ENCODE peak calls at places on chromosomes 6 and 20, in four cellular contexts. One of them, this sample, is unnamed.
A peak's percentile ranks its signal among the peaks of the same experiment; 100 is the strongest.

GRCh38 chr20:17621229-17621968 is 51.5 kb downstream of the DSTN start:
- DNase-seq in HepG2: no peak
- DNase-seq in K562: no peak
- DNase-seq in GM12878: no peak
- DNase-seq in this sample: peak; percentile 3

GRCh38 chr20:47350691-47351545 is 5.6 kb downstream of the ZMYND8 start:
- DNase-seq in HepG2: no peak
- DNase-seq in K562: no peak
- DNase-seq in GM12878: no peak
- DNase-seq in this sample: no peak

GRCh38 chr6:149064026-149065017 is 253.2 kb upstream of the TAB2 start:
- DNase-seq in HepG2: no peak
- DNase-seq in K562: no peak
- DNase-seq in GM12878: no peak
- DNase-seq in this sample: no peak

GRCh38 chr6:84358581-84358980 is 131.1 kb upstream of the CEP162 start:
- DNase-seq in HepG2: no peak
- DNase-seq in K562: no peak
- DNase-seq in GM12878: no peak
- DNase-seq in this sample: no peak

GRCh38 chr20:53208110-53208908 is 236.2 kb downstream of the TSHZ2 start:
- DNase-seq in HepG2: no peak
- DNase-seq in K562: peak; percentile 20
- DNase-seq in GM12878: no peak
- DNase-seq in this sample: peak; percentile 17

GRCh38 chr6:2558861-2559811 is 191.6 kb downstream of the MYLK4 start:
- DNase-seq in HepG2: no peak
- DNase-seq in K562: no peak
- DNase-seq in GM12878: no peak
- DNase-seq in this sample: no peak

GRCh38 chr6:43827898-43828297 is 57.9 kb downstream of the VEGFA start:
- DNase-seq in HepG2: no peak
- DNase-seq in K562: no peak
- DNase-seq in GM12878: no peak
- DNase-seq in this sample: no peak

GRCh38 chr6:16244869-16245451 is 6.6 kb downstream of the GMPR start:
- DNase-seq in HepG2: no peak
- DNase-seq in K562: no peak
- DNase-seq in GM12878: no peak
- DNase-seq in this sample: no peak

GRCh38 chr20:56088381-56088780 is 83.1 kb upstream of the CBLN4 start:
- DNase-seq in HepG2: no peak
- DNase-seq in K562: no peak
- DNase-seq in GM12878: no peak
- DNase-seq in this sample: no peak

GRCh38 chr6:165678429-165678828 is 15.4 kb upstream of the PDE10A start:
- DNase-seq in HepG2: no peak
- DNase-seq in K562: no peak
- DNase-seq in GM12878: no peak
- DNase-seq in this sample: no peak

GRCh38 chr6:168546173-168546572 is 105.2 kb downstream of the SMOC2 start:
- DNase-seq in HepG2: no peak
- DNase-seq in K562: no peak
- DNase-seq in GM12878: no peak
- DNase-seq in this sample: no peak

GRCh38 chr6:34644716-34645115 is 51.9 kb downstream of the ILRUN start:
- DNase-seq in HepG2: no peak
- DNase-seq in K562: no peak
- DNase-seq in GM12878: no peak
- DNase-seq in this sample: no peak

GRCh38 chr6:134619789-134620188 is 301.9 kb upstream of the SGK1 start:
- DNase-seq in HepG2: no peak
- DNase-seq in K562: no peak
- DNase-seq in GM12878: no peak
- DNase-seq in this sample: no peak

GRCh38 chr6:22392711-22393110 is 95.9 kb upstream of the PRL start:
- DNase-seq in HepG2: no peak
- DNase-seq in K562: no peak
- DNase-seq in GM12878: no peak
- DNase-seq in this sample: no peak

GRCh38 chr6:53359088-53359842 is 10.5 kb upstream of the ELOVL5 start:
- DNase-seq in HepG2: peak; percentile 92
- DNase-seq in K562: peak; percentile 99
- DNase-seq in GM12878: peak; percentile 78
- DNase-seq in this sample: peak; percentile 99

GRCh38 chr6:156849806-156850205 is 72.6 kb downstream of the ARID1B start:
- DNase-seq in HepG2: no peak
- DNase-seq in K562: no peak
- DNase-seq in GM12878: no peak
- DNase-seq in this sample: no peak

GRCh38 chr20:33020278-33021161 is 10.9 kb upstream of the BPIFB6 start:
- DNase-seq in HepG2: no peak
- DNase-seq in K562: no peak
- DNase-seq in GM12878: no peak
- DNase-seq in this sample: no peak

GRCh38 chr6:105835373-105835772 is 250.8 kb upstream of the PRDM1 start:
- DNase-seq in HepG2: peak; percentile 31
- DNase-seq in K562: peak; percentile 40
- DNase-seq in GM12878: no peak
- DNase-seq in this sample: no peak

GRCh38 chr6:147508073-147508870 is at the start of gene SAMD5:
- DNase-seq in HepG2: peak; percentile 4
- DNase-seq in K562: peak; percentile 89
- DNase-seq in GM12878: no peak
- DNase-seq in this sample: peak; percentile 53

GRCh38 chr6:153511896-153512496 is 380.9 kb upstream of the RGS17 start:
- DNase-seq in HepG2: peak; percentile 29
- DNase-seq in K562: peak; percentile 32
- DNase-seq in GM12878: no peak
- DNase-seq in this sample: peak; percentile 9

GRCh38 chr6:121105461-121105860 is 228.8 kb downstream of the TBC1D32 start:
- DNase-seq in HepG2: no peak
- DNase-seq in K562: no peak
- DNase-seq in GM12878: no peak
- DNase-seq in this sample: no peak

GRCh38 chr20:14717124-14718004 is 380.0 kb upstream of the FLRT3 start:
- DNase-seq in HepG2: peak; percentile 9
- DNase-seq in K562: no peak
- DNase-seq in GM12878: no peak
- DNase-seq in this sample: no peak

GRCh38 chr6:42711930-42712329 is 10.5 kb downstream of the PRPH2 start:
- DNase-seq in HepG2: no peak
- DNase-seq in K562: no peak
- DNase-seq in GM12878: no peak
- DNase-seq in this sample: no peak

GRCh38 chr6:164763788-164764187 is 545.6 kb downstream of the C6orf118 start:
- DNase-seq in HepG2: no peak
- DNase-seq in K562: no peak
- DNase-seq in GM12878: no peak
- DNase-seq in this sample: no peak

GRCh38 chr20:21936261-21936660 is 230.8 kb downstream of the PAX1 start:
- DNase-seq in HepG2: no peak
- DNase-seq in K562: no peak
- DNase-seq in GM12878: no peak
- DNase-seq in this sample: no peak

GRCh38 chr20:60478533-60478932 is 520.3 kb downstream of the CDH26 start:
- DNase-seq in HepG2: no peak
- DNase-seq in K562: no peak
- DNase-seq in GM12878: no peak
- DNase-seq in this sample: no peak

GRCh38 chr6:123118811-123119210 is 122.8 kb downstream of the CLVS2 start:
- DNase-seq in HepG2: no peak
- DNase-seq in K562: no peak
- DNase-seq in GM12878: no peak
- DNase-seq in this sample: no peak

GRCh38 chr6:10579803-10580202 is 58.7 kb downstream of the GCNT2 start:
- DNase-seq in HepG2: no peak
- DNase-seq in K562: no peak
- DNase-seq in GM12878: no peak
- DNase-seq in this sample: no peak

GRCh38 chr6:83221302-83221701 is 28.1 kb downstream of the RWDD2A start:
- DNase-seq in HepG2: no peak
- DNase-seq in K562: no peak
- DNase-seq in GM12878: no peak
- DNase-seq in this sample: no peak

DNA sequence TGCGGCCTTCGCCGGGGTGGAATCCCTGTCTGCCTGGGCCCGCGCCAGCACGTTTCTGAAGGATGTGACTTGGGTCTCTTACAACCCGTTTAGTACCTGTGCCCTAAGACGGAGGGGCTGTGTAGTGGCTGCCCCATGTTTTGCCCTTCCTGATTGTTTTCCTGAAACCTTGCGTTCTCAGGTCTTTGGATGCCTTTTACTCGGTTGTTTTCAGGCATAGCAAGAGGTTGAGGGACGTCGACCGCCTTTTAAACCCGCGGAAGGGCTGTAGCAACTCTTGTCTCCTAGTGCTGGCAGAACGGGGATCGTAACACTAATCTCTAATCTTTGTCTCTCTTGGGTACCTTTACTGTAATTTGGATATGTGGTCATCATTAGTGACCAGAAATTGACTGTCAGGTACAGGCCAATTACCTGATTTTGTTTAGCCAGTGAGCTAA is 706 bp upstream of the NANP start:
- DNase-seq in HepG2: no peak
- DNase-seq in K562: no peak
- DNase-seq in GM12878: peak; percentile 4
- DNase-seq in this sample: no peak
- TF ChIP-seq MXI1 in HepG2: no peak
- TF ChIP-seq MXI1 in K562: no peak
- TF ChIP-seq MXI1 in GM12878: no peak
- TF ChIP-seq MXI1 in this sample: no peak

GRCh38 chr6:436308-437041 is 44.9 kb downstream of the IRF4 start:
- DNase-seq in HepG2: no peak
- DNase-seq in K562: no peak
- DNase-seq in GM12878: no peak
- DNase-seq in this sample: peak; percentile 7
- TF ChIP-seq SIN3A in HepG2: no peak
- TF ChIP-seq SIN3A in K562: no peak
- TF ChIP-seq SIN3A in GM12878: no peak
- TF ChIP-seq SIN3A in this sample: no peak

GRCh38 chr6:24797596-24798216 is 1.0 kb downstream of the ARMH2 start:
- DNase-seq in HepG2: no peak
- DNase-seq in K562: no peak
- DNase-seq in GM12878: no peak
- DNase-seq in this sample: no peak

GRCh38 chr6:24802271-24803059 is 3.7 kb upstream of the ARMH2 start:
- DNase-seq in HepG2: peak; percentile 61
- DNase-seq in K562: no peak
- DNase-seq in GM12878: no peak
- DNase-seq in this sample: no peak

GRCh38 chr6:24796616-24797290 is 2.0 kb downstream of the ARMH2 start:
- DNase-seq in HepG2: no peak
- DNase-seq in K562: no peak
- DNase-seq in GM12878: no peak
- DNase-seq in this sample: no peak

GRCh38 chr6:24798740-24799540 is at the start of gene ARMH2:
- DNase-seq in HepG2: no peak
- DNase-seq in K562: no peak
- DNase-seq in GM12878: no peak
- DNase-seq in this sample: no peak

DNA sequence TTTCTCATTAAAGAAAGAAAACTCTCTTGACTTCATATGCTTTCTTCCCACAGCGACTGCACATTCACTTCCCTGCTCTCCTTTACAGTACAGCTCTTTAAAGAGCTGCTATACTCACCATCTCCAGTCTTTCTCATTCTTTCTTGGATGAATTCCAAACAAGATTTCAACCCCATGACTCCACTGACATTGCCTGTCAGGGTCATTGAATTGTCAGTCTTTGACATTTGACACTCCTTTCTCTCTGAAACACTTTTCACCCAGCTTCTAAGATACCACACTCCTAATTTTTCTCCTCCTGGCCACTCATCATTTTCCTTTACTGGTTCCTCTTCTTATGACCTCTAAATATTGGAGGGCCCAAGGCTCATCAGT is 811 bp upstream of the ARMH2 start:
- DNase-seq in HepG2: peak; percentile 55
- DNase-seq in K562: no peak
- DNase-seq in GM12878: no peak
- DNase-seq in this sample: no peak
- TF ChIP-seq GABPA in HepG2: no peak
- TF ChIP-seq GABPA in K562: no peak
- TF ChIP-seq GABPA in GM12878: no peak
- TF ChIP-seq GABPA in this sample: no peak

GRCh38 chr6:44920952-44921491 is 407.1 kb upstream of the RUNX2 start:
- DNase-seq in HepG2: peak; percentile 81
- DNase-seq in K562: no peak
- DNase-seq in GM12878: no peak
- DNase-seq in this sample: no peak
- TF ChIP-seq MXI1 in HepG2: no peak
- TF ChIP-seq MXI1 in K562: no peak
- TF ChIP-seq MXI1 in GM12878: no peak
- TF ChIP-seq MXI1 in this sample: no peak

GRCh38 chr6:35896228-35896627 is 24.7 kb downstream of the SRPK1 start:
- DNase-seq in HepG2: no peak
- DNase-seq in K562: no peak
- DNase-seq in GM12878: no peak
- DNase-seq in this sample: no peak

GRCh38 chr6:35893246-35893645 is 27.7 kb downstream of the SRPK1 start:
- DNase-seq in HepG2: no peak
- DNase-seq in K562: no peak
- DNase-seq in GM12878: no peak
- DNase-seq in this sample: no peak

GRCh38 chr6:35897486-35897885 is 23.4 kb downstream of the SRPK1 start:
- DNase-seq in HepG2: no peak
- DNase-seq in K562: no peak
- DNase-seq in GM12878: no peak
- DNase-seq in this sample: no peak

GRCh38 chr6:35897036-35897435 is 23.9 kb downstream of the SRPK1 start:
- DNase-seq in HepG2: no peak
- DNase-seq in K562: no peak
- DNase-seq in GM12878: no peak
- DNase-seq in this sample: no peak

GRCh38 chr6:35895560-35895959 is 25.3 kb downstream of the SRPK1 start:
- DNase-seq in HepG2: no peak
- DNase-seq in K562: no peak
- DNase-seq in GM12878: no peak
- DNase-seq in this sample: no peak
- TF ChIP-seq SIN3A in HepG2: no peak
- TF ChIP-seq SIN3A in K562: no peak
- TF ChIP-seq SIN3A in GM12878: no peak
- TF ChIP-seq SIN3A in this sample: no peak

DNA sequence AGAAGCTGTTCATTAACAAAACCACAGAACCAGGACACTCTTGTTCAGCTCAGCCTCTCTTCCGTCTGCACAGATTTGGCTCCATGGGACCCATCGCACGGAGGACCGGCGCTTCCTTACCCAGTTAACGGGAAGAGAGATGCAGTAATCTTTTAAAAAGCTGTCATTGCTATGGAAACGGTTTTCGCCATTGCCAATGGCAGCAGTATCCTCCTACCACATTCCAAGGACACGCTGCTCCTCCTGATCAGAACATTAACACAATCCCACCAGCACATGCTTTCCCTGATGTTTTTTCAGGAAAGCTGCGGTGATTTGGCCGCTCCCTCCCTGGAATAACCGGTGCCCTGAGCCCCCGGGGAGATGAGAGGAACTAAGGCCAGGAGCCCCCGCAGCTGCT is 2.8 kb downstream of the BNIP5 start:
- DNase-seq in HepG2: no peak
- DNase-seq in K562: no peak
- DNase-seq in GM12878: no peak
- DNase-seq in this sample: no peak
- TF ChIP-seq GABPA in HepG2: no peak
- TF ChIP-seq GABPA in K562: no peak
- TF ChIP-seq GABPA in GM12878: no peak
- TF ChIP-seq GABPA in this sample: no peak

This sample was measured in SK-N-SH.